ENCODE peak calls at places on chromosomes 12 and 14, in seven cellular contexts. A, Y, F, Z, N, Q and M are unnamed samples.

GRCh38 chr14:92718659-92719058 is 29.8 kb downstream of the LGMN start:
- DNase-seq in A (peak; percentile 91), N (no peak), F (no peak), Y (no peak), Z (no peak), Q (no peak), M (no peak)

GRCh38 chr14:105859717-105860614 is 333.6 kb downstream of the TMEM121 start:
- DNase-seq in F (no peak), N (peak; percentile 44), Q (no peak), Z (peak; percentile 24), Y (no peak), A (no peak), M (no peak)

GRCh38 chr14:44846232-44846824 is 115.4 kb downstream of the KLHL28 start:
- DNase-seq in N (no peak), F (peak; percentile 64), Y (peak; percentile 28), Z (no peak), Q (peak; percentile 21), A (peak; percentile 28), M (no peak)

GRCh38 chr12:40634431-40635131 is 57.7 kb upstream of the CNTN1 start:
- DNase-seq in Z (no peak), N (no peak), F (no peak), A (no peak), Y (no peak), Q (no peak), M (no peak)

GRCh38 chr12:42550815-42551214 is 38.7 kb downstream of the PRICKLE1 start:
- DNase-seq in F (no peak), N (no peak), Q (no peak), Z (no peak), A (no peak), Y (no peak), M (no peak)

GRCh38 chr12:124493809-124494750 is 73.3 kb downstream of the NCOR2 start:
- DNase-seq in N (no peak), Q (no peak), F (no peak), Z (no peak), A (no peak), Y (no peak), M (no peak)

GRCh38 chr12:46372131-46372851 is at the start of gene SLC38A2:
- DNase-seq in Z (peak; percentile 96), N (peak; percentile 96), F (peak; percentile 97), Y (peak; percentile 71), Q (peak; percentile 87), A (peak; percentile 94), M (no peak)

GRCh38 chr12:89117448-89118034 is 234.8 kb downstream of the DUSP6 start:
- DNase-seq in Y (peak; percentile 80), Q (no peak), N (no peak), Z (no peak), F (no peak), A (no peak), M (peak; percentile 86)

GRCh38 chr14:98840076-98840475 is 431.9 kb downstream of the BCL11B start:
- DNase-seq in Y (no peak), N (no peak), F (no peak), Z (no peak), Q (no peak), A (no peak), M (no peak)

GRCh38 chr14:64235652-64236640 is 58.2 kb downstream of the ESR2 start:
- DNase-seq in Y (no peak), F (no peak), N (no peak), Z (no peak), Q (no peak), A (no peak), M (no peak)

GRCh38 chr14:105938055-105938863 is 411.9 kb downstream of the TMEM121 start:
- DNase-seq in Q (no peak), N (no peak), Y (no peak), A (no peak), Z (no peak), F (no peak), M (no peak)

GRCh38 chr12:50187084-50187900 is 20.1 kb upstream of the CERS5 start:
- DNase-seq in Y (no peak), F (no peak), N (no peak), Z (no peak), Q (no peak), A (peak; percentile 81), M (no peak)

GRCh38 chr12:15152456-15152855 is 68.8 kb downstream of the RERG start:
- DNase-seq in Z (no peak), A (no peak), Y (no peak), N (no peak), F (no peak), Q (no peak), M (no peak)
- H3K27ac ChIP-seq in Z (no peak overlapping the region), A (no peak overlapping the region), Y (no peak overlapping the region), N (no peak overlapping the region), F (no peak overlapping the region), Q (no peak overlapping the region), M (no peak overlapping the region)

GRCh38 chr12:93915411-93915810 is 233.0 kb upstream of the PLXNC1 start:
- DNase-seq in A (no peak), F (no peak), N (no peak), Y (no peak), Q (no peak), Z (no peak), M (no peak)
- H3K27ac ChIP-seq in A (no peak overlapping the region), F (no peak overlapping the region), N (no peak overlapping the region), Y (no peak overlapping the region), Q (no peak overlapping the region), Z (no peak overlapping the region), M (no peak overlapping the region)

DNA sequence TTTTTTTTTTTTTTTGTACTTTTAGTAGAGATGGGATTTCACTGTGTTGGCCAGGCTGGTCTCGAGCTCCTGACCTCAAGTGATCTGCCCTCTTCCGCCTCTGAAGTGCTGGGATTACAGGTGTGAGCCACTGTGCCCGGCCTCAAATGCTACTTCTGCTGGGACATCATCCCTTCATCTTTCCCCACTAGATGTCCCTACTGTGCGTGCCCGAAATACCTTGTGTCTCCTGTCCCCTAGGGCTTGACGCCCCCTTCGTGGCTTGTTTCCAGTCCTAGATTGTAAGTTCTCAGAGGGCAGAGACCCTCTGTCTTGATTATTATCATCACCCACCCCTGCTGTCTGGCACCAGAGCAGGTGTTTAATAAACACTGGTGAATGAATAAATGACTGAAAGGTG is 14.9 kb downstream of the CCDC63 start:
- DNase-seq in A (no peak), Y (no peak), F (no peak), N (no peak), Q (no peak), Z (no peak), M (no peak)
- H3K27ac ChIP-seq in A (no peak overlapping the region), Y (no peak overlapping the region), F (no peak overlapping the region), N (no peak overlapping the region), Q (no peak overlapping the region), Z (no peak overlapping the region), M (no peak overlapping the region)

DNA sequence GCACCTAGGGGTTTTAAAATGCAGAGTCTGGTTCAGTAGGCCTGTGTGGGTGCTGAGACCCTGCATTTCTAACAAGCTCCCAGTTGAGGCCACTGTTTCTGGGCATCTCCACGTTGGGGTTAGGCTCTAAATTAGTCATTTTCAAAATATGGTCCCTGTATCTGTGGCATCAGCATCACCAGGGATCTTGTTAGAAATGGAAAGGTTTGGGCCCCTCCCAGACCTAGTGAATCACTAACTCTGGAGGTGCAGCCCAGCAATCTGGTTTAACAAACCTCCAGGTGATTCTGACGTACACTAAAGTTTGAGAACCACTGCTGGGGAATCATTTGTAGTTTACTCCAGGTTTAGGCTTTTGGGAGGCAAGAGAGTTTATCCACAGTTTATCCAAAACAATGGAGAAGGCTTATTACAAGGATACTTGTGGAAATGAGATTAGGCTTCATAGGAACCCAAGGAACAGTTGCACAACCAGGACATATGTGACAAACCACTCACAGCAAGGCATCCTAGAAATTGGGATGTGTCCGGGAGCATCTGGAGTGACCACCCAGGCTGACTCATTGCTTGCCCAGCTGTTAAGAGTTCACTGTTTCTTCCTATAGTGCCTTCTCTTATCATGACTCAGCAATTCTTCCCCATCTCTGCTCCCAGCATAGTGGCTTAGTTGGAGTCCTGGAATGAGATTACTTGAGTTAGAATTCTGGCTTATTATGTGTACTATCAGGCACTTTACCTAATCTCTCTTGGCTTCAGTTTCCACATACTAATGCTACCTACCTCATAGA is 71.6 kb upstream of the STXBP6 start:
- DNase-seq in A (no peak), Q (no peak), Y (no peak), F (peak; percentile 13), N (no peak), Z (no peak), M (no peak)
- H3K27ac ChIP-seq in A (no peak overlapping the region), Q (peak overlapping the region; percentile 38), Y (no peak overlapping the region), F (no peak overlapping the region), N (no peak overlapping the region), Z (no peak overlapping the region), M (no peak overlapping the region)

GRCh38 chr12:119322324-119322723 is 12.2 kb upstream of the CCDC60 start:
- DNase-seq in F (no peak), Y (no peak), Q (no peak), N (no peak), A (no peak), Z (no peak), M (no peak)

GRCh38 chr12:119326341-119326740 is 8.2 kb upstream of the CCDC60 start:
- DNase-seq in A (no peak), N (no peak), Z (no peak), Q (no peak), F (no peak), Y (no peak), M (no peak)

DNA sequence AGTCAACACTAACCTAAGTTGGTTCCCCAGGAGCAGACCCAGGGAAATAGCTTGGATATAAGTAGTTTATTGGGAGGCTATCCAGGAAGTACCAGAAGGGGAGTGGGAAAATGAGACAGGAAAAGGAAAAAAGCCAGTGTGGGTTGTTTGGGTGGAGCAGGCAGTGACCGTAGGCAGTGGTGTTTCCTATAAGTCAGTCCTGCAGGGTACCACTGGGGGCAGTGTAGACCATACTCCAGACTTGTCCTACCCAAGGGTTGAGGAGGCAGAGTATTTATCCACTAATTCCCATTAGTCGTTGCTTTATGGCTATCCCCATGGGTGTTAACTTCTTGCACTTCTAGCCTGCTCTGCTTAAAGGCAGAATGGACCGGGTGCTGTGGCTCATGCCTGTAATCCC is 6.4 kb upstream of the CCDC60 start:
- DNase-seq in A (no peak), F (peak; percentile 46), Q (peak; percentile 12), Z (no peak), N (no peak), Y (peak; percentile 28), M (no peak)
- H3K27ac ChIP-seq in A (no peak overlapping the region), F (no peak overlapping the region), Q (no peak overlapping the region), Z (no peak overlapping the region), N (no peak overlapping the region), Y (no peak overlapping the region), M (no peak overlapping the region)

DNA sequence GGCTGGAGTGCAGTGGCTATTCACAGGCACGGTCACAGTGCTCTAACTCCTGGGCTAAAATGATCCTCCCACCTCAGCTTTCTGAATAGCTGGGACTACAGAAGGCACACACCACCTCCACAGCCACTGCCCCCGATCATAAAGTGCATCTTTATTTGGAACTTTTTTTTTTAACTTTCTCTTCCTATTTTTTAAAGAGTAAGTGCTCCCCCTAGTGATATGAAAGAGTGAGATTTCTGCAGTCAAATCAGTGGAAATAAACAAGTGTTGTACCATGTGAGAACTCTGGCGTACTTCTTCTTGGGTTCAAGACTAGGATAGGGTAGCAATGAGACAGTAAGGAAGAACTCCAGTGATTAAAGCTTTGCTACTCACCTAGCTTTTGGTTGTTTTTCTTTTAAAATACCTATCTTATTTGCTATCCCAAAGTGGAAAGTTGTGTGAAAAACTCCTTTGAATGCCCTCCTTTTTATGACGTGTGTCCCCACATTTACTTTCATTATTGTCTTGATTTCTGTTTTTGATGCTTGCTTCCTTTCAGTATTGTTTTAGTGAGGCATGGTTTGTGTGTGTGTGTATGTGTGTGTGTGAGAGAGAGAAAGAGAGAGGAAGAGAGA is 6.6 kb downstream of the PPP4R4 start:
- DNase-seq in F (peak; percentile 49), Z (no peak), N (no peak), A (peak; percentile 15), Y (peak; percentile 35), Q (peak; percentile 18), M (no peak)
- H3K27ac ChIP-seq in F (no peak overlapping the region), Z (no peak overlapping the region), N (peak overlapping the region; percentile 40), A (no peak overlapping the region), Y (no peak overlapping the region), Q (no peak overlapping the region), M (no peak overlapping the region)